ENCODE peak calls at places on chromosome 4, in eight cellular contexts. Q, G, Z, E, H, F, A and M are unnamed samples.

GRCh38 chr4:56229947-56230346 is 157.3 kb downstream of the AASDH start:
- DNase-seq in Q (no peak), G (no peak), Z (no peak), E (no peak), H (no peak), F (no peak), A (no peak), M (no peak)

GRCh38 chr4:75671802-75672421 is 1.3 kb downstream of the G3BP2 start:
- DNase-seq in Q (no peak), G (no peak), Z (peak), E (no peak), H (no peak), F (no peak), A (no peak), M (no peak)

GRCh38 chr4:87240341-87240740 is 19.9 kb upstream of the KLHL8 start:
- DNase-seq in Q (no peak), G (no peak), Z (peak), E (no peak), H (no peak), F (no peak), A (no peak), M (no peak)

GRCh38 chr4:47187608-47188007 is 156.2 kb downstream of the GABRB1 start:
- DNase-seq in Q (no peak), G (no peak), Z (no peak), E (no peak), H (no peak), F (no peak), A (no peak), M (no peak)

GRCh38 chr4:1035510-1035909 is 24.1 kb downstream of the FGFRL1 start:
- DNase-seq in Q (no peak), G (no peak), Z (no peak), E (no peak), H (peak), F (no peak), A (peak), M (no peak)

GRCh38 chr4:87017580-87018061 is 82.8 kb downstream of the AFF1 start:
- DNase-seq in Q (no peak), G (peak), Z (peak), E (no peak), H (no peak), F (no peak), A (no peak), M (no peak)

GRCh38 chr4:102869569-102870227 is 906 bp downstream of the CISD2 start:
- DNase-seq in Q (no peak), G (no peak), Z (no peak), E (no peak), H (no peak), F (no peak), A (no peak), M (no peak)

GRCh38 chr4:113958766-113959540 is 20.5 kb downstream of the ARSJ start:
- DNase-seq in Q (peak), G (peak), Z (peak), E (no peak), H (no peak), F (no peak), A (no peak), M (no peak)

GRCh38 chr4:93814722-93815121 is 13.8 kb upstream of the ATOH1 start:
- DNase-seq in Q (no peak), G (no peak), Z (no peak), E (no peak), H (peak), F (no peak), A (no peak), M (no peak)

GRCh38 chr4:156815717-156816319 is 155.8 kb downstream of the PDGFC start:
- DNase-seq in Q (no peak), G (no peak), Z (no peak), E (no peak), H (no peak), F (no peak), A (no peak), M (no peak)

GRCh38 chr4:158333820-158334219 is 123.5 kb downstream of the TMEM144 start:
- DNase-seq in Q (no peak), G (no peak), Z (no peak), E (no peak), H (no peak), F (no peak), A (no peak), M (no peak)

GRCh38 chr4:55359397-55359916 is 13.4 kb downstream of the SRD5A3 start:
- DNase-seq in Q (no peak), G (no peak), Z (no peak), E (no peak), H (no peak), F (no peak), A (peak), M (no peak)

GRCh38 chr4:29066856-29067255 is 1653.3 kb upstream of the PCDH7 start:
- DNase-seq in Q (no peak), G (no peak), Z (peak), E (no peak), H (no peak), F (no peak), A (no peak), M (no peak)

GRCh38 chr4:183392377-183392776 is 52.1 kb upstream of the CDKN2AIP start:
- DNase-seq in Q (no peak), G (no peak), Z (no peak), E (no peak), H (no peak), F (no peak), A (no peak), M (no peak)

GRCh38 chr4:25291158-25291733 is 21.3 kb upstream of the ZCCHC4 start:
- DNase-seq in Q (no peak), G (no peak), Z (no peak), E (no peak), H (no peak), F (no peak), A (no peak), M (no peak)

GRCh38 chr4:105022811-105023667 is 123.6 kb upstream of the TET2 start:
- DNase-seq in Q (peak), G (no peak), Z (peak), E (no peak), H (no peak), F (no peak), A (no peak), M (no peak)

GRCh38 chr4:112284662-112285411 is 867 bp downstream of the TIFA start:
- DNase-seq in Q (no peak), G (no peak), Z (peak), E (peak), H (peak), F (no peak), A (no peak), M (no peak)

GRCh38 chr4:555566-556275 is 20.4 kb downstream of the TMEM271 start:
- DNase-seq in Q (no peak), G (no peak), Z (no peak), E (no peak), H (no peak), F (no peak), A (no peak), M (no peak)